ENCODE peak calls at places on chromosome 1, in six cellular contexts. F is IMR-90, T is H1, P is H9, L is mesenchymal stem cell, U is trophoblast cell. K is an unnamed sample.

GRCh38 chr1:204520834-204521709 is 4.9 kb downstream of the MDM4 start:
- DNase-seq in F (peak; percentile 90), T (no peak), P (no peak), L (peak; percentile 58), U (no peak), K (no peak)

GRCh38 chr1:93844262-93845045 is 34.6 kb downstream of the DNTTIP2 start:
- DNase-seq in F (peak; percentile 86), T (no peak), P (peak; percentile 54), L (peak; percentile 85), U (peak; percentile 90), K (peak; percentile 54)

GRCh38 chr1:53172751-53173498 is 23.7 kb upstream of the CPT2 start:
- DNase-seq in F (no peak), T (no peak), P (no peak), L (peak; percentile 74), U (no peak), K (no peak)

GRCh38 chr1:203636306-203636705 is 9.7 kb downstream of the ATP2B4 start:
- DNase-seq in F (peak; percentile 52), T (no peak), P (no peak), L (no peak), U (no peak), K (no peak)

GRCh38 chr1:38239258-38239657 is 192.7 kb upstream of the POU3F1 start:
- DNase-seq in F (no peak), T (no peak), P (no peak), L (no peak), U (no peak), K (no peak)

GRCh38 chr1:212651521-212651920 is 43.0 kb downstream of the ATF3 start:
- DNase-seq in F (peak; percentile 70), T (peak; percentile 6), P (no peak), L (no peak), U (peak; percentile 56), K (no peak)

GRCh38 chr1:230807029-230807428 is 59.8 kb downstream of the CAPN9 start:
- DNase-seq in F (no peak), T (peak; percentile 8), P (no peak), L (no peak), U (no peak), K (no peak)

GRCh38 chr1:71948561-71948960 is 333.8 kb downstream of the NEGR1 start:
- DNase-seq in F (no peak), T (no peak), P (no peak), L (no peak), U (no peak), K (no peak)

GRCh38 chr1:151013518-151013917 is 5.3 kb downstream of the PRUNE1 start:
- DNase-seq in F (peak; percentile 63), T (no peak), P (no peak), L (peak; percentile 89), U (no peak), K (no peak)

GRCh38 chr1:218743861-218744505 is 398.8 kb downstream of the TGFB2 start:
- DNase-seq in F (no peak), T (no peak), P (no peak), L (no peak), U (peak; percentile 94), K (no peak)

GRCh38 chr1:21911205-21912001 is 25.7 kb downstream of the HSPG2 start:
- DNase-seq in F (no peak), T (no peak), P (no peak), L (peak; percentile 41), U (no peak), K (no peak)

GRCh38 chr1:213569816-213570150 is 418.0 kb upstream of the PROX1 start:
- DNase-seq in F (no peak), T (no peak), P (no peak), L (no peak), U (no peak), K (no peak)

GRCh38 chr1:180851995-180852887 is 60.5 kb upstream of the KIAA1614 start:
- DNase-seq in F (no peak), T (no peak), P (no peak), L (no peak), U (no peak), K (no peak)

GRCh38 chr1:6098303-6099215 is 52.9 kb downstream of the KCNAB2 start:
- DNase-seq in F (no peak), T (no peak), P (no peak), L (no peak), U (no peak), K (no peak)

GRCh38 chr1:202248861-202249260 is 55.3 kb downstream of the LGR6 start:
- DNase-seq in F (no peak), T (no peak), P (peak; percentile 10), L (no peak), U (no peak), K (no peak)

GRCh38 chr1:224922404-224923164 is 6.9 kb upstream of the DNAH14 start:
- DNase-seq in F (peak; percentile 39), T (peak; percentile 54), P (peak; percentile 61), L (peak; percentile 54), U (peak; percentile 73), K (peak; percentile 33)

GRCh38 chr1:48536477-48536876 is 64.5 kb upstream of the SPATA6 start:
- DNase-seq in F (no peak), T (no peak), P (no peak), L (no peak), U (no peak), K (no peak)

GRCh38 chr1:39829791-39830533 is 41.3 kb upstream of the BMP8B start:
- DNase-seq in F (peak; percentile 40), T (no peak), P (no peak), L (peak; percentile 36), U (peak; percentile 99), K (no peak)

GRCh38 chr1:206768472-206769330 is 1.9 kb upstream of the IL19 start:
- DNase-seq in F (no peak), T (no peak), P (no peak), L (no peak), U (no peak), K (no peak)

GRCh38 chr1:244789276-244789580 is 46.2 kb upstream of the COX20 start:
- DNase-seq in F (no peak), T (no peak), P (no peak), L (no peak), U (no peak), K (no peak)
- H3K27ac ChIP-seq in F (no peak overlapping the region), T (no peak overlapping the region), P (no peak overlapping the region), L (no peak overlapping the region), U (no peak overlapping the region), K (peak overlapping the region; percentile 14)

GRCh38 chr1:201218409-201218808 is 27.8 kb downstream of the IGFN1 start:
- DNase-seq in F (no peak), T (peak; percentile 19), P (peak; percentile 19), L (no peak), U (no peak), K (no peak)
- H3K23ac ChIP-seq in F (no peak overlapping the region), T (no peak overlapping the region), P (no peak overlapping the region), L (no peak overlapping the region), U (no peak overlapping the region), K (no peak overlapping the region)

GRCh38 chr1:44885406-44885805 is 42.4 kb upstream of the PTCH2 start:
- DNase-seq in F (no peak), T (no peak), P (no peak), L (no peak), U (no peak), K (no peak)
- H3K9me3 ChIP-seq in F (peaks cover 6% of the 10 kb centered on the region), T (peaks cover 23% of the 10 kb centered on the region), P (peaks cover 25% of the 10 kb centered on the region), L (peaks cover 8% of the 10 kb centered on the region), U (peaks cover 10% of the 10 kb centered on the region), K (peaks cover 16% of the 10 kb centered on the region)

GRCh38 chr1:89198081-89198480 is 661 bp downstream of the GBP4 start:
- DNase-seq in F (no peak), T (peak; percentile 47), P (no peak), L (no peak), U (peak; percentile 51), K (no peak)
- H3K27ac ChIP-seq in F (no peak overlapping the region), T (no peak overlapping the region), P (no peak overlapping the region), L (no peak overlapping the region), U (no peak overlapping the region), K (no peak overlapping the region)

DNA sequence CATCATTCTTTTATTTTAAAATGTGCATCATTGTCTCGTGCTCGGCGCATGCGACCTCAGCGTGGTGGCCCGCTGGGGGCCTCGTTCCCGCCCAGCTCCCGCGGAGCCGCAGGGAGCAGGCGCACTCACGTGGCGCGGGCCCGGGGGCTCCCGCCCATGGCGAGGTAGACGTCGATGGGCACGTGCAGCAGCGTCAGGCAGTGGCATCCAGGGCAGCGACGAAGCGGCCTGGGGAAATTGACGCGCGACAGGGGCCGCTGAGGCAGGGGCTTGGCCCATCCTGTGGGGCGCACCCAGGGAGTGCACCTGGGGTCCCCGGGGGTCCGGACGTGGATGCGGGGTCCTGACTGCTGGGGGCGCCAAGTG is 994 bp downstream of the FAM229A start:
- DNase-seq in F (no peak), T (no peak), P (peak; percentile 50), L (no peak), U (no peak), K (no peak)
- H3K23ac ChIP-seq in F (no peak overlapping the region), T (no peak overlapping the region), P (no peak overlapping the region), L (no peak overlapping the region), U (no peak overlapping the region), K (peak overlapping the region; percentile 68)

GRCh38 chr1:69090752-69091151 is 477.0 kb upstream of the LRRC7 start:
- DNase-seq in F (no peak), T (no peak), P (no peak), L (no peak), U (no peak), K (no peak)

GRCh38 chr1:69090170-69090569 is 477.6 kb upstream of the LRRC7 start:
- DNase-seq in F (no peak), T (no peak), P (no peak), L (no peak), U (no peak), K (no peak)

GRCh38 chr1:69086148-69086547 is 481.6 kb upstream of the LRRC7 start:
- DNase-seq in F (no peak), T (no peak), P (no peak), L (no peak), U (no peak), K (no peak)

GRCh38 chr1:69088556-69088955 is 479.2 kb upstream of the LRRC7 start:
- DNase-seq in F (no peak), T (no peak), P (no peak), L (no peak), U (no peak), K (no peak)
- H3K9me3 ChIP-seq in F (peaks cover 2% of the 10 kb centered on the region), T (no peaks in the 10 kb centered on the region), P (no peaks in the 10 kb centered on the region), L (peaks cover 3% of the 10 kb centered on the region), U (no peaks in the 10 kb centered on the region), K (peaks cover 7% of the 10 kb centered on the region)

DNA sequence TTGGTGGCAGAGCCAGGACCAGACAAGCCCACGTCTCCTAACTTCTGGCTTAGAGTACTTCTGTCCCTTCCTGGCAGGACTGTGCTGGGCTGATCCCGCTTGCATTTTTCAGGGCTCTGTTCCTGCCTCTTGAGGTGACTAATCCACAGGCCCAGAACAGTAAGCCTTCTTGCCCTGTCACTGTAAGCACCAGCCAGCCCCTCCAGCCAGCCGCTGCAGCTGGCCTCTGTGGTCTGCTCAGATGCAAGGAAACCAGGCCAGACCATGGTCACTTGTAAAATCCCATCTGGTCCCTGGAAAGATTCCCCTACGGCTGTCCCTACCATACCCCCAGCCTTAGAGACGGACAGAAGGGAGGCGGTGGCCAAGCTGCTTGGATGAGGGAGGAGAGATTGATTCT is 74.2 kb downstream of the KIRREL1 start:
- DNase-seq in F (peak; percentile 80), T (no peak), P (no peak), L (peak; percentile 90), U (no peak), K (no peak)
- H3K27ac ChIP-seq in F (no peak overlapping the region), T (no peak overlapping the region), P (no peak overlapping the region), L (peak overlapping the region; percentile 18), U (no peak overlapping the region), K (no peak overlapping the region)